ENCODE peak calls at places on chromosomes 16 and 17, in nine cellular contexts. Z is stimulated activated CD4-positive, alpha-beta T cell treated with anti-CD3 and anti-CD28 coated beads, Interleukin-15, amount 100 ng/mL, for 24 hours; E is ecto neural progenitor cell; S is SW 1271; X is fibroblast of lung; O is NCI-H1417; K is renal cortical epithelial cell; G is GM10248; W is right cardiac atrium. I is an unnamed sample.

GRCh38 chr16:80915079-80915450 is 91.6 kb downstream of the CMC2 start:
- DNase-seq in Z (no peak), E (no peak), S (no peak), X (no peak), O (no peak), K (no peak), G (no peak), W (no peak), I (no peak)

GRCh38 chr16:66175580-66175979 is 190.9 kb upstream of the CDH5 start:
- DNase-seq in Z (no peak), E (peak; percentile 27), S (no peak), X (no peak), O (no peak), K (no peak), G (no peak), W (no peak), I (no peak)

GRCh38 chr16:84283314-84284167 is 11.1 kb upstream of the WFDC1 start:
- DNase-seq in Z (no peak), E (no peak), S (no peak), X (no peak), O (no peak), K (no peak), G (no peak), W (no peak), I (no peak)

GRCh38 chr17:17406225-17406624 is 70.6 kb upstream of the MED9 start:
- DNase-seq in Z (no peak), E (no peak), S (no peak), X (no peak), O (no peak), K (no peak), G (no peak), W (no peak), I (no peak)

GRCh38 chr16:72985148-72985882 is 62.6 kb downstream of the ZFHX3 start:
- DNase-seq in Z (no peak), E (no peak), S (no peak), X (peak; percentile 81), O (no peak), K (peak; percentile 33), G (no peak), W (peak; percentile 82), I (no peak)

GRCh38 chr16:12078405-12079245 is 102.1 kb downstream of the SNX29 start:
- DNase-seq in Z (peak; percentile 38), E (no peak), S (no peak), X (no peak), O (no peak), K (no peak), G (no peak), W (no peak), I (peak; percentile 57)

GRCh38 chr16:10642964-10643363 is 51.8 kb downstream of the TEKT5 start:
- DNase-seq in Z (no peak), E (no peak), S (no peak), X (no peak), O (no peak), K (no peak), G (no peak), W (no peak), I (no peak)

GRCh38 chr16:66899945-66900688 is 18.6 kb downstream of the CDH16 start:
- DNase-seq in Z (no peak), E (no peak), S (no peak), X (peak; percentile 87), O (no peak), K (peak; percentile 77), G (no peak), W (peak; percentile 80), I (no peak)

GRCh38 chr16:50557046-50557445 is 8.8 kb downstream of the NKD1 start:
- DNase-seq in Z (no peak), E (no peak), S (no peak), X (no peak), O (no peak), K (no peak), G (no peak), W (no peak), I (no peak)

GRCh38 chr17:202501-202951 is 21.1 kb upstream of the DOC2B start:
- DNase-seq in Z (no peak), E (no peak), S (no peak), X (no peak), O (no peak), K (no peak), G (no peak), W (peak; percentile 8), I (no peak)

GRCh38 chr17:45409659-45410076 is 23.0 kb downstream of the ARHGAP27 start:
- DNase-seq in Z (peak; percentile 29), E (peak; percentile 47), S (no peak), X (no peak), O (no peak), K (no peak), G (no peak), W (no peak), I (peak; percentile 41)

GRCh38 chr17:28384281-28385036 is 13.0 kb downstream of the SARM1 start:
- DNase-seq in Z (peak; percentile 79), E (no peak), S (no peak), X (no peak), O (peak; percentile 82), K (peak; percentile 42), G (peak; percentile 80), W (peak; percentile 51), I (peak; percentile 81)

GRCh38 chr17:57685499-57686132 is 59.5 kb downstream of the CCDC182 start:
- DNase-seq in Z (no peak), E (peak; percentile 42), S (no peak), X (no peak), O (no peak), K (no peak), G (no peak), W (no peak), I (no peak)

GRCh38 chr17:43641416-43641815 is 20.3 kb downstream of the MEOX1 start:
- DNase-seq in Z (no peak), E (no peak), S (no peak), X (no peak), O (no peak), K (no peak), G (no peak), W (no peak), I (no peak)

GRCh38 chr17:80981062-80981902 is 10.4 kb upstream of the CHMP6 start:
- DNase-seq in Z (peak; percentile 49), E (peak; percentile 89), S (no peak), X (no peak), O (peak; percentile 32), K (no peak), G (peak; percentile 80), W (no peak), I (peak; percentile 27)